ENCODE peak calls at places on chromosomes 2 and 18, in nine cellular contexts. F is endodermal cell, B is NCI-H82, R is A549, T is astrocyte of the spinal cord, Q is D341Med, H is HT1080, W is renal cortical epithelial cell, J is A172. X is an unnamed sample.

GRCh38 chr18:23401400-23402347 is 51.4 kb upstream of the RIOK3 start:
- DNase-seq in F (peak), B (peak), R (peak), T (peak), Q (no peak), H (peak), W (peak), J (peak), X (no peak)

GRCh38 chr2:31205186-31205585 is 12.1 kb downstream of the CAPN14 start:
- DNase-seq in F (no peak), B (no peak), R (no peak), T (no peak), Q (no peak), H (no peak), W (no peak), J (no peak), X (no peak)

GRCh38 chr2:127596311-127597045 is 49.5 kb upstream of the GPR17 start:
- DNase-seq in F (peak), B (no peak), R (no peak), T (no peak), Q (peak), H (no peak), W (no peak), J (no peak), X (no peak)

GRCh38 chr2:106139575-106139935 is 54.5 kb downstream of the UXS1 start:
- DNase-seq in F (no peak), B (no peak), R (no peak), T (no peak), Q (no peak), H (no peak), W (no peak), J (no peak), X (no peak)

GRCh38 chr2:24830786-24831185 is 37.6 kb downstream of the CENPO start:
- DNase-seq in F (no peak), B (no peak), R (no peak), T (no peak), Q (no peak), H (no peak), W (no peak), J (no peak), X (peak)

GRCh38 chr2:71339685-71340084 is 8.1 kb downstream of the ZNF638 start:
- DNase-seq in F (no peak), B (no peak), R (no peak), T (no peak), Q (no peak), H (no peak), W (no peak), J (no peak), X (no peak)

GRCh38 chr2:162164802-162165201 is 12.8 kb upstream of the GCG start:
- DNase-seq in F (no peak), B (no peak), R (no peak), T (no peak), Q (no peak), H (no peak), W (no peak), J (no peak), X (no peak)

GRCh38 chr2:223835701-223836532 is 1.5 kb downstream of the AP1S3 start:
- DNase-seq in F (no peak), B (no peak), R (no peak), T (no peak), Q (no peak), H (peak), W (peak), J (no peak), X (peak)

GRCh38 chr2:198930170-198930569 is 527.6 kb downstream of the SATB2 start:
- DNase-seq in F (peak), B (peak), R (peak), T (no peak), Q (no peak), H (no peak), W (no peak), J (peak), X (no peak)

GRCh38 chr2:179532890-179533289 is 268.3 kb upstream of the SESTD1 start:
- DNase-seq in F (no peak), B (no peak), R (no peak), T (no peak), Q (no peak), H (no peak), W (peak), J (no peak), X (no peak)

GRCh38 chr2:181275643-181276070 is 181.5 kb upstream of the ITGA4 start:
- DNase-seq in F (peak), B (no peak), R (no peak), T (no peak), Q (peak), H (no peak), W (no peak), J (no peak), X (no peak)

GRCh38 chr2:61759718-61760117 is 94.1 kb downstream of the FAM161A start:
- DNase-seq in F (no peak), B (no peak), R (peak), T (peak), Q (no peak), H (peak), W (no peak), J (peak), X (no peak)

GRCh38 chr2:168613510-168613909 is 157.4 kb downstream of the CERS6 start:
- DNase-seq in F (no peak), B (no peak), R (no peak), T (no peak), Q (no peak), H (no peak), W (no peak), J (no peak), X (no peak)

GRCh38 chr18:25594351-25594750 is 242.4 kb upstream of the ZNF521 start:
- DNase-seq in F (no peak), B (no peak), R (no peak), T (no peak), Q (no peak), H (no peak), W (no peak), J (no peak), X (no peak)

GRCh38 chr2:108630567-108631405 is 88.5 kb upstream of the RANBP2 start:
- DNase-seq in F (no peak), B (peak), R (no peak), T (no peak), Q (no peak), H (peak), W (peak), J (peak), X (no peak)

GRCh38 chr2:113079123-113079522 is 11.4 kb downstream of the IL1F10 start:
- DNase-seq in F (no peak), B (no peak), R (no peak), T (no peak), Q (no peak), H (no peak), W (peak), J (peak), X (no peak)

GRCh38 chr18:59681521-59682004 is 15.7 kb downstream of the CCBE1 start:
- DNase-seq in F (peak), B (peak), R (no peak), T (no peak), Q (peak), H (no peak), W (no peak), J (no peak), X (no peak)

GRCh38 chr2:231181848-231182247 is 16.6 kb upstream of the ARMC9 start:
- DNase-seq in F (peak), B (peak), R (peak), T (peak), Q (no peak), H (peak), W (peak), J (peak), X (no peak)

GRCh38 chr2:43758738-43759137 is 15.1 kb upstream of the DYNC2LI1 start:
- DNase-seq in F (no peak), B (no peak), R (peak), T (no peak), Q (no peak), H (no peak), W (peak), J (peak), X (no peak)